ENCODE peak calls at places on chromosomes 7 and 10, in six cellular contexts. K is psoas muscle, V is GM23248, F is heart right ventricle, L is H9, P is hepatocyte. J is an unnamed sample.

GRCh38 chr10:59240581-59241183 is 64.2 kb downstream of the PHYHIPL start:
- DNase-seq in K (no peak), V (peak; percentile 72), F (no peak), L (no peak), P (peak; percentile 55), J (peak; percentile 18)

GRCh38 chr10:6128087-6128486 is 39.3 kb downstream of the RBM17 start:
- DNase-seq in K (no peak), V (no peak), F (no peak), L (no peak), P (no peak), J (no peak)

GRCh38 chr7:38375453-38375852 is 102.0 kb upstream of the TARP start:
- DNase-seq in K (no peak), V (no peak), F (no peak), L (no peak), P (no peak), J (no peak)

GRCh38 chr7:98282727-98283126 is 1.2 kb downstream of the BRI3 start:
- DNase-seq in K (no peak), V (peak; percentile 50), F (no peak), L (no peak), P (peak; percentile 13), J (no peak)

GRCh38 chr7:113796557-113796956 is 122.3 kb downstream of the PPP1R3A start:
- DNase-seq in K (no peak), V (peak; percentile 67), F (no peak), L (no peak), P (no peak), J (peak; percentile 75)

GRCh38 chr10:1635340-1635739 is 102.0 kb downstream of the ADARB2 start:
- DNase-seq in K (no peak), V (no peak), F (no peak), L (no peak), P (no peak), J (no peak)

GRCh38 chr10:200405-200804 is 65.2 kb downstream of the ZMYND11 start:
- DNase-seq in K (no peak), V (peak; percentile 47), F (no peak), L (no peak), P (peak; percentile 8), J (no peak)

GRCh38 chr10:131845505-131846223 is 55.1 kb upstream of the PPP2R2D start:
- DNase-seq in K (no peak), V (no peak), F (no peak), L (peak; percentile 13), P (no peak), J (no peak)

GRCh38 chr10:124287071-124287685 is 131.5 kb downstream of the OAT start:
- DNase-seq in K (no peak), V (no peak), F (no peak), L (no peak), P (no peak), J (no peak)

GRCh38 chr7:81669476-81670105 is 100.3 kb downstream of the HGF start:
- DNase-seq in K (no peak), V (no peak), F (no peak), L (no peak), P (peak; percentile 49), J (no peak)

GRCh38 chr7:80858141-80858903 is 60.5 kb downstream of the SEMA3C start:
- DNase-seq in K (no peak), V (peak; percentile 39), F (no peak), L (no peak), P (peak; percentile 25), J (no peak)

GRCh38 chr10:34687434-34688205 is 127.5 kb downstream of the PARD3 start:
- DNase-seq in K (no peak), V (peak; percentile 41), F (no peak), L (no peak), P (no peak), J (no peak)

GRCh38 chr10:119292968-119293367 is 85.6 kb downstream of the GRK5 start:
- DNase-seq in K (no peak), V (no peak), F (no peak), L (no peak), P (no peak), J (no peak)
- H3K27ac ChIP-seq in K (no peak overlapping the region), V (no peak overlapping the region), F (peak overlapping the region; percentile 26), L (no peak overlapping the region), P (no peak overlapping the region), J (no peak overlapping the region)

DNA sequence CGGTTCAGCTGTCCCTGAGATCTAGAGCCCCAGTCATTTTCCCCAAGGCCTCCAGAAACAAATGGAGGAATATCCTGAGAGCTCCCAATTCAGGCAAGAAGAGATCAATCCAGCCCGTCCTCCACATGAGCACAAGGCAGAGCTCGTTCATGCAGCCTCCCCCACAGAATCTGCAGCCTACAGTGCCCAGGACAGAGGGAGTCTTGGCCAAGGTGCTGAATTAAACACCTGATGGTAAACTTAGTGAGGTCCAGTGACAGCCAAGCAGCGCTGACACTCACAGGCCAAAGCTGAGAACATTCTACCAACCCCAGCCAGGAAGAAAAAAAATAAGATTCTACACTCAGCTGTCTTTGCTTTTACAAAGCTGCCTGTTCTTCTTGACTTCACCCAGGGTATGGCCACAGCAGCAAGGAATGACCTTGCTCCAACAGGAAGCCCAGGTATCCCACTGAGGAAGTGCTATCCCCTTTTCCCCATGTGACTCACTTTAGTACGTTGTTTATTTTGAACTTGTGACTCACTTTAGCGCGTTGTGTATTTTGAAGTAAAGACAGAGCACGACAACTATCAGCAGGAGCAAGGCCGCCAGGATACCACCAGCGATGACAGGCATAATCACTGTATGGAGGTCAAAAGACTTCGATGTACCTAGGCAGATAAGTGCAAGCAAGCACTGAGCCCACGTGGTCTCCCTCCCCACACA is 4.4 kb upstream of the CUZD1 start:
- DNase-seq in K (no peak), V (no peak), F (no peak), L (no peak), P (no peak), J (no peak)
- H3K4me1 ChIP-seq in K (no peaks in the 10 kb centered on the region), V (peaks cover 46% of the 10 kb centered on the region), F (no peaks in the 10 kb centered on the region), L (no peaks in the 10 kb centered on the region), P (no peaks in the 10 kb centered on the region), J (peaks cover 29% of the 10 kb centered on the region)

GRCh38 chr10:90968448-90969086 is 47.7 kb upstream of the ANKRD1 start:
- DNase-seq in K (no peak), V (peak; percentile 86), F (no peak), L (no peak), P (no peak), J (peak; percentile 75)
- H3K27me3 ChIP-seq in K (peaks cover 3% of the 10 kb centered on the region), V (no peaks in the 10 kb centered on the region), F (no peaks in the 10 kb centered on the region), L (no peaks in the 10 kb centered on the region), P (no peaks in the 10 kb centered on the region), J (peaks cover 35% of the 10 kb centered on the region)

GRCh38 chr7:22373911-22374310 is 17.0 kb upstream of the RAPGEF5 start:
- DNase-seq in K (no peak), V (no peak), F (no peak), L (no peak), P (no peak), J (no peak)

GRCh38 chr7:22377690-22378089 is 20.7 kb upstream of the RAPGEF5 start:
- DNase-seq in K (no peak), V (no peak), F (no peak), L (no peak), P (no peak), J (no peak)

GRCh38 chr7:22380333-22380732 is 23.4 kb upstream of the RAPGEF5 start:
- DNase-seq in K (no peak), V (no peak), F (no peak), L (no peak), P (no peak), J (no peak)

GRCh38 chr7:22375359-22376048 is 18.6 kb upstream of the RAPGEF5 start:
- DNase-seq in K (no peak), V (peak; percentile 61), F (no peak), L (no peak), P (no peak), J (peak; percentile 71)

DNA sequence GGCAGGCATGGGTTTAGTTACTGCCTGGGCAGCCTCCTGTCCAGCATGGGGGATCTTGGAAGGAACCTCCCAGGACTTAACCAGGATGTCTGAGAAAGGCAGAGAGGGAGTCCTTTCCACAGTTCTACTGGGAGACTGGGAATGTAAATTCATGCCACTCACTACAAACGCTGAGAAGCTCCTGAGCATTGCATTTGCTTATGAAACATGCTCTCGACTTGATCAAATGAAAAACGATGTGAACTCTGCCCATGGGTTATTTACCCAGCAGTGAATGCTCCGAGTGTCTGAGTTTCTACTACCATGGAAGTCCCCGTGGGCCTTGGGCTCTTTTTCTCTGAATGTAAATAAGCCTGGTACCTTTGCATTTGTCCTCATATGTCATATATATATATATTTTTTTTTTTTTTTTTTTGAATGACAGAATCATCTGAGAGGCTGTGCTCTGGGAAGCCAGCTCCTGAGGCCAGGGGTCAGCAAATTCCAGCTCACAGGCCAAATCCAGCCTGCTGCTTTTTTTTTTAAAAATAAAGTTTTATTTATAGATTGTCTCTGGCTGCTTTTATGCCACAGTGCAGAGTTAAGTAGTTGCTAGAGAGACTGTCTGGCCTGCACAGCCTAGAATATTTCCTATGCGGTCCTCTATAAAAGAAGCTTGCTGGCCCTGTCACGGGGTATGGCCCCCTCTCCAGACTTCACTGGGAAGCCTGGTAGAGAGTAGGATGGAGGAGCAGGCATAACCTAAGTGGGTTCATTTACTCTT is 21.4 kb upstream of the RAPGEF5 start:
- DNase-seq in K (no peak), V (no peak), F (no peak), L (no peak), P (peak; percentile 52), J (no peak)
- H3K27ac ChIP-seq in K (no peak overlapping the region), V (no peak overlapping the region), F (no peak overlapping the region), L (no peak overlapping the region), P (peak overlapping the region; percentile 79), J (no peak overlapping the region)

GRCh38 chr10:122350893-122351292 is 23.6 kb upstream of the PLEKHA1 start:
- DNase-seq in K (no peak), V (no peak), F (no peak), L (no peak), P (peak; percentile 36), J (no peak)

GRCh38 chr10:122349758-122350355 is 24.7 kb upstream of the PLEKHA1 start:
- DNase-seq in K (no peak), V (no peak), F (no peak), L (no peak), P (peak; percentile 28), J (no peak)

GRCh38 chr10:122347162-122347561 is 27.3 kb upstream of the PLEKHA1 start:
- DNase-seq in K (no peak), V (no peak), F (no peak), L (no peak), P (no peak), J (no peak)

GRCh38 chr10:122348512-122348911 is 26.0 kb upstream of the PLEKHA1 start:
- DNase-seq in K (no peak), V (no peak), F (no peak), L (no peak), P (no peak), J (peak; percentile 35)

GRCh38 chr10:122348951-122349361 is 25.6 kb upstream of the PLEKHA1 start:
- DNase-seq in K (no peak), V (no peak), F (no peak), L (no peak), P (peak; percentile 53), J (no peak)
- H3K4me1 ChIP-seq in K (no peaks in the 10 kb centered on the region), V (peaks cover 6% of the 10 kb centered on the region), F (no peaks in the 10 kb centered on the region), L (no peaks in the 10 kb centered on the region), P (peaks cover 28% of the 10 kb centered on the region), J (no peaks in the 10 kb centered on the region)

GRCh38 chr7:1598286-1598685 is 28.5 kb upstream of the PSMG3 start:
- DNase-seq in K (no peak), V (no peak), F (no peak), L (no peak), P (no peak), J (no peak)
- H3K27me3 ChIP-seq in K (peaks cover 25% of the 10 kb centered on the region), V (peaks cover 9% of the 10 kb centered on the region), F (peaks cover 17% of the 10 kb centered on the region), L (no peaks in the 10 kb centered on the region), P (peaks cover 4% of the 10 kb centered on the region), J (peaks cover 6% of the 10 kb centered on the region)

J was measured in foreskin keratinocyte.